ENCODE peak calls at places on chromosomes 3 and 15, in six cellular contexts. L is CD4-positive, alpha-beta T cell; N is suprapubic skin; J is CD14-positive monocyte; O is psoas muscle; Q is RWPE1. H is an unnamed sample.

GRCh38 chr3:172021165-172021564 is 18.2 kb upstream of the FNDC3B start:
- DNase-seq in Q (no peak), J (no peak), L (no peak), N (no peak), O (no peak), H (no peak)

GRCh38 chr3:129429080-129429451 is 630 bp upstream of the EFCAB12 start:
- DNase-seq in O (no peak), Q (no peak), L (no peak), N (no peak), J (no peak), H (no peak)

GRCh38 chr3:126537116-126537729 is 13.3 kb downstream of the CHST13 start:
- DNase-seq in O (peak; percentile 23), L (no peak), N (no peak), Q (no peak), J (peak; percentile 27), H (no peak)

GRCh38 chr3:189664311-189664710 is 33.1 kb downstream of the TP63 start:
- DNase-seq in Q (peak; percentile 63), N (no peak), O (no peak), J (no peak), L (no peak), H (no peak)

GRCh38 chr3:86995537-86995936 is 4.6 kb upstream of the VGLL3 start:
- DNase-seq in Q (peak; percentile 38), L (no peak), J (no peak), O (no peak), N (no peak), H (no peak)

GRCh38 chr15:64532921-64533320 is 72.5 kb downstream of the ZNF609 start:
- DNase-seq in L (no peak), O (no peak), N (no peak), Q (no peak), J (no peak), H (no peak)

GRCh38 chr3:150094150-150094932 is 123.6 kb upstream of the PFN2 start:
- DNase-seq in Q (peak; percentile 71), J (no peak), O (peak; percentile 91), L (no peak), N (no peak), H (no peak)

GRCh38 chr3:143727391-143727790 is 120.9 kb downstream of the SLC9A9 start:
- DNase-seq in Q (no peak), N (no peak), J (no peak), L (no peak), O (no peak), H (no peak)

GRCh38 chr15:71201471-71201870 is 86.2 kb downstream of the THSD4 start:
- DNase-seq in N (no peak), J (no peak), Q (no peak), O (no peak), L (no peak), H (no peak)

GRCh38 chr15:80773122-80773551 is 6.0 kb upstream of the CEMIP start:
- DNase-seq in L (no peak), O (no peak), J (no peak), N (no peak), Q (no peak), H (no peak)

GRCh38 chr3:355622-356021 is 159.1 kb downstream of the CHL1 start:
- DNase-seq in Q (no peak), J (no peak), L (no peak), N (no peak), O (no peak), H (no peak)

GRCh38 chr3:183265713-183266417 is 12.8 kb downstream of the B3GNT5 start:
- DNase-seq in J (peak; percentile 66), N (no peak), Q (peak; percentile 92), O (no peak), L (no peak), H (no peak)

GRCh38 chr3:127064391-127065137 is 81.6 kb downstream of the PLXNA1 start:
- DNase-seq in N (no peak), O (peak; percentile 58), Q (peak; percentile 57), J (no peak), L (no peak), H (no peak)

GRCh38 chr3:72087420-72087819 is 302.5 kb upstream of the PROK2 start:
- DNase-seq in J (no peak), O (no peak), N (no peak), Q (no peak), L (no peak), H (no peak)

GRCh38 chr15:69794643-69795461 is 302.9 kb downstream of the TLE3 start:
- DNase-seq in Q (peak; percentile 43), O (no peak), L (no peak), J (no peak), N (no peak), H (peak; percentile 82)

GRCh38 chr3:114128231-114128630 is 50.6 kb downstream of the DRD3 start:
- DNase-seq in L (no peak), J (no peak), Q (no peak), N (no peak), O (no peak), H (no peak)

GRCh38 chr3:98856724-98857123 is 44.8 kb downstream of the DCBLD2 start:
- DNase-seq in Q (no peak), N (no peak), L (no peak), J (no peak), O (no peak), H (no peak)

GRCh38 chr3:108157275-108157674 is 64.9 kb downstream of the IFT57 start:
- DNase-seq in L (no peak), Q (no peak), J (no peak), N (no peak), O (no peak), H (no peak)

GRCh38 chr3:108150200-108150599 is 59.4 kb upstream of the CD47 start:
- DNase-seq in O (no peak), N (no peak), L (no peak), J (no peak), Q (no peak), H (no peak)

GRCh38 chr3:108156312-108156853 is 65.6 kb upstream of the CD47 start:
- DNase-seq in Q (no peak), O (no peak), N (no peak), J (no peak), L (no peak), H (no peak)

GRCh38 chr3:108152261-108152660 is 61.4 kb upstream of the CD47 start:
- DNase-seq in L (no peak), O (no peak), Q (no peak), N (no peak), J (no peak), H (no peak)

DNA sequence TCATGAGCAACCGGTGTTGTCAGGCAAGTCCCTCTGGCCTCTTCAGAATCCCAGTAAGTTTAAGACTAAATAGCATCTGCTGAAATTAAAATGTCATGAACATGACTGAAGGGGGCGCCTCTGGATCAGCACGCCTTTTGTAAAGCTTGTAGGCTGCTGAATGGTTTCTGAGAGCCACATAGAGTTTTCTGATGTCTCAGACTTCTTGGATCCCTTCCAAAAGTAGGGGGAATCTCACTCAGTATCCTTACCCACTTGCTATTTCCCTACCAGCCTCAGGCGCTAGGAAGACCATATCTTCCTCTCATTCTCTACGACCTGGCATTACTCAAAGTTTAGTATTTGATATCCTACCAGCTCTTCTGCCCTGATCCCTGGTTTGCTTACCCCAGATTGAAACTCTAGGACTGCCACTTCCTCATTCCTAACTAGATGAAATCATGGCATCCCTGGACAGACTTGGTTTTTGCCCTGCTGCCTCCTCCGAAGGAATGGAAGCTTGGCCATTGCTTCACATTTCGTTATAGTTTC is 62.7 kb upstream of the CD47 start:
- DNase-seq in Q (peak; percentile 5), O (no peak), J (no peak), L (peak; percentile 26), N (no peak), H (no peak)
- TF ChIP-seq CTCF in Q (no peak), O (no peak), J (peak; percentile 34), L (peak; percentile 50), N (no peak), H (no peak)

GRCh38 chr15:84981711-84982300 is at the start of gene PDE8A:
- DNase-seq in O (peak; percentile 79), J (peak; percentile 56), N (peak; percentile 82), Q (peak; percentile 34), L (peak; percentile 43), H (peak; percentile 80)

GRCh38 chr15:84983711-84984110 is 2.1 kb downstream of the PDE8A start:
- DNase-seq in N (no peak), L (no peak), J (no peak), Q (no peak), O (no peak), H (no peak)

GRCh38 chr15:84981054-84981710 is 474 bp upstream of the PDE8A start:
- DNase-seq in J (peak; percentile 93), O (peak; percentile 98), Q (peak; percentile 99), N (peak; percentile 94), L (peak; percentile 93), H (peak; percentile 94)

GRCh38 chr15:84983299-84983698 is 1.6 kb downstream of the PDE8A start:
- DNase-seq in N (no peak), J (no peak), O (no peak), Q (no peak), L (no peak), H (no peak)

DNA sequence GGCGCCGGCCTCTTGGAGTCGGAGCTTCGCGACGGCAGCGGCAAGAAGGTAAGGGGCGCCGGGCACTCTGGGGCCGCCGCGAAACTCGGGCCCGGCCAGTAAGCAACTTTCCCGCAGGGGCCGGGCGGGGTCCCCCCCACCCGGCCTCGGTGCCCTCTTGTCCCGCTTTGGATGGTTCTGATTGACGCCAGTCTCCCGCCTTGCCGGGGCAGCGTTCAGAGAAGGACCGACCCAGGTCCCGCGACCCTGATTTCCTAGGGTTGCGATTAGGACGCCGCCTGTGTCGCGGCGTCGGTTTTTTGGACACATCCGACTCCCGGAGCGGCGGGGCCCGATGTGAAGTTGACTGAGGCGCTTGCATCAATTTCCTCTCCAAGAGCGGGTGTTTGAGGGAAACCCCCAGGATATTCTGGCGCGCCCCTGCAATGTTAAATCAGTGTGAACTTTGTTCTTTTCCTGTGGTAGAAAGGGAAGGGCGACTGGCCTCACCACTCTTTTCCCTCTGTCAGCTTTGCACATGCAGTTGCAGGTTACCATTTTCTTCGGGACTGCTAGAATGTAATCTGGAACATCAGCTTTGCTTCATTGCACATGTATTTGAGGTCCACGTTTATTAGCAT is 755 bp downstream of the PDE8A start:
- DNase-seq in O (peak; percentile 62), Q (no peak), L (peak; percentile 56), N (no peak), J (peak; percentile 50), H (no peak)
- TF ChIP-seq CTCF in O (no peak), Q (no peak), L (no peak), N (no peak), J (no peak), H (no peak)

GRCh38 chr3:124395165-124395564 is 335.1 kb upstream of the UMPS start:
- DNase-seq in O (no peak), J (no peak), L (no peak), Q (no peak), N (no peak), H (no peak)

GRCh38 chr3:124395584-124396340 is 334.5 kb upstream of the UMPS start:
- DNase-seq in L (no peak), O (no peak), N (no peak), Q (no peak), J (no peak), H (peak; percentile 80)

GRCh38 chr3:124393340-124393739 is 336.9 kb upstream of the UMPS start:
- DNase-seq in N (no peak), J (no peak), Q (no peak), O (no peak), L (no peak), H (no peak)

GRCh38 chr3:124396397-124396796 is 333.9 kb upstream of the UMPS start:
- DNase-seq in Q (no peak), J (no peak), N (no peak), L (no peak), O (no peak), H (no peak)

GRCh38 chr3:124391774-124392173 is 338.5 kb upstream of the UMPS start:
- DNase-seq in O (no peak), N (no peak), Q (no peak), J (no peak), L (no peak), H (no peak)
- TF ChIP-seq CTCF in O (no peak), N (no peak), Q (no peak), J (no peak), L (no peak), H (no peak)

GRCh38 chr3:191484461-191484860 is 23.5 kb downstream of the PYDC2 start:
- DNase-seq in O (peak; percentile 32), N (no peak), Q (peak; percentile 52), L (no peak), J (no peak), H (no peak)
- TF ChIP-seq CTCF in O (no peak), N (no peak), Q (no peak), L (no peak), J (no peak), H (no peak)